ENCODE peak calls at places on chromosome 21, in five cellular contexts. One of them, this sample, is unnamed.

GRCh38 chr21:8991088-8991907 is 1530.1 kb upstream of the TPTE start:
- DNase-seq in GM23338: peak; percentile 76
- DNase-seq in OCI-LY7: no peak
- DNase-seq in hepatocyte: no peak
- DNase-seq in GM23248: no peak
- DNase-seq in this sample: no peak

GRCh38 chr21:41342035-41342434 is 19.8 kb upstream of the MX2 start:
- DNase-seq in GM23248: no peak
- DNase-seq in OCI-LY7: no peak
- DNase-seq in hepatocyte: no peak
- DNase-seq in GM23338: no peak
- DNase-seq in this sample: no peak

GRCh38 chr21:37508341-37508740 is 141.8 kb downstream of the DYRK1A start:
- DNase-seq in OCI-LY7: no peak
- DNase-seq in hepatocyte: no peak
- DNase-seq in GM23338: no peak
- DNase-seq in GM23248: no peak
- DNase-seq in this sample: no peak

GRCh38 chr21:33924079-33924765 is 8.6 kb upstream of the ATP5PO start:
- DNase-seq in GM23338: peak; percentile 97
- DNase-seq in hepatocyte: peak; percentile 94
- DNase-seq in OCI-LY7: peak; percentile 91
- DNase-seq in GM23248: peak; percentile 88
- DNase-seq in this sample: peak; percentile 88

GRCh38 chr21:17726047-17726446 is 93.1 kb downstream of the C21orf91 start:
- DNase-seq in GM23338: peak; percentile 43
- DNase-seq in hepatocyte: no peak
- DNase-seq in GM23248: peak; percentile 6
- DNase-seq in OCI-LY7: peak; percentile 8
- DNase-seq in this sample: no peak

GRCh38 chr21:41187537-41188025 is 19.6 kb downstream of the BACE2 start:
- DNase-seq in GM23248: no peak
- DNase-seq in OCI-LY7: no peak
- DNase-seq in hepatocyte: no peak
- DNase-seq in GM23338: no peak
- DNase-seq in this sample: no peak

GRCh38 chr21:33885158-33885514 is 30.5 kb downstream of the ATP5PO start:
- DNase-seq in GM23248: no peak
- DNase-seq in OCI-LY7: no peak
- DNase-seq in GM23338: no peak
- DNase-seq in hepatocyte: no peak
- DNase-seq in this sample: no peak

GRCh38 chr21:29164330-29164942 is 34.0 kb downstream of the MAP3K7CL start:
- DNase-seq in GM23248: peak; percentile 88
- DNase-seq in GM23338: peak; percentile 71
- DNase-seq in OCI-LY7: peak; percentile 16
- DNase-seq in hepatocyte: peak; percentile 75
- DNase-seq in this sample: peak; percentile 45

GRCh38 chr21:46203203-46203600 is 18.9 kb upstream of the SPATC1L start:
- DNase-seq in GM23248: no peak
- DNase-seq in OCI-LY7: no peak
- DNase-seq in hepatocyte: no peak
- DNase-seq in GM23338: no peak
- DNase-seq in this sample: no peak

GRCh38 chr21:46334351-46335140 is 10.6 kb downstream of the PCNT start:
- DNase-seq in OCI-LY7: no peak
- DNase-seq in GM23338: no peak
- DNase-seq in hepatocyte: no peak
- DNase-seq in GM23248: no peak
- DNase-seq in this sample: no peak

GRCh38 chr21:33937931-33938339 is 22.3 kb upstream of the ATP5PO start:
- DNase-seq in GM23248: no peak
- DNase-seq in hepatocyte: no peak
- DNase-seq in OCI-LY7: no peak
- DNase-seq in GM23338: no peak
- DNase-seq in this sample: no peak

GRCh38 chr21:46455575-46456385 is 2.9 kb upstream of the DIP2A start:
- DNase-seq in GM23248: peak; percentile 84
- DNase-seq in hepatocyte: no peak
- DNase-seq in OCI-LY7: no peak
- DNase-seq in GM23338: no peak
- DNase-seq in this sample: no peak

GRCh38 chr21:41778974-41779600 is 12.2 kb upstream of the RIPK4 start:
- DNase-seq in GM23248: no peak
- DNase-seq in OCI-LY7: no peak
- DNase-seq in GM23338: peak; percentile 83
- DNase-seq in hepatocyte: no peak
- DNase-seq in this sample: no peak

GRCh38 chr21:14739590-14739989 is 193.5 kb upstream of the SAMSN1 start:
- DNase-seq in OCI-LY7: no peak
- DNase-seq in GM23248: no peak
- DNase-seq in hepatocyte: no peak
- DNase-seq in GM23338: no peak
- DNase-seq in this sample: no peak

GRCh38 chr21:34122047-34122446 is 48.7 kb downstream of the MRPS6 start:
- DNase-seq in OCI-LY7: no peak
- DNase-seq in hepatocyte: no peak
- DNase-seq in GM23248: no peak
- DNase-seq in GM23338: no peak
- DNase-seq in this sample: no peak

GRCh38 chr21:26157842-26158241 is 12.7 kb downstream of the APP start:
- DNase-seq in hepatocyte: no peak
- DNase-seq in OCI-LY7: no peak
- DNase-seq in GM23338: no peak
- DNase-seq in GM23248: no peak
- DNase-seq in this sample: no peak

GRCh38 chr21:14918542-14918941 is 146.3 kb downstream of the NRIP1 start:
- DNase-seq in hepatocyte: no peak
- DNase-seq in GM23338: no peak
- DNase-seq in OCI-LY7: no peak
- DNase-seq in GM23248: peak; percentile 37
- DNase-seq in this sample: no peak

GRCh38 chr21:29301703-29302102 is 3.0 kb downstream of the BACH1 start:
- DNase-seq in GM23338: no peak
- DNase-seq in GM23248: peak; percentile 23
- DNase-seq in OCI-LY7: no peak
- DNase-seq in hepatocyte: no peak
- DNase-seq in this sample: no peak

GRCh38 chr21:29238052-29238966 is 60.4 kb upstream of the BACH1 start:
- DNase-seq in GM23248: peak; percentile 50
- DNase-seq in OCI-LY7: no peak
- DNase-seq in hepatocyte: no peak
- DNase-seq in GM23338: no peak
- DNase-seq in this sample: no peak

GRCh38 chr21:29639366-29640232 is 300.2 kb downstream of the GRIK1 start:
- DNase-seq in hepatocyte: no peak
- DNase-seq in OCI-LY7: peak; percentile 11
- DNase-seq in GM23338: no peak
- DNase-seq in GM23248: no peak
- DNase-seq in this sample: no peak

GRCh38 chr21:28974531-28975227 is 18.0 kb downstream of the LTN1 start:
- DNase-seq in GM23338: no peak
- DNase-seq in hepatocyte: no peak
- DNase-seq in OCI-LY7: no peak
- DNase-seq in GM23248: no peak
- DNase-seq in this sample: no peak

GRCh38 chr21:33308586-33309490 is 15.9 kb upstream of the IFNAR1 start:
- DNase-seq in GM23338: no peak
- DNase-seq in GM23248: no peak
- DNase-seq in hepatocyte: no peak
- DNase-seq in OCI-LY7: peak; percentile 100
- DNase-seq in this sample: peak; percentile 99

GRCh38 chr21:20997308-20997632 is 939 bp upstream of the NCAM2 start:
- DNase-seq in GM23248: no peak
- DNase-seq in OCI-LY7: no peak
- DNase-seq in hepatocyte: peak; percentile 11
- DNase-seq in GM23338: peak; percentile 36
- DNase-seq in this sample: no peak

GRCh38 chr21:44751186-44751798 is 39.9 kb upstream of the TSPEAR start:
- DNase-seq in GM23248: no peak
- DNase-seq in OCI-LY7: no peak
- DNase-seq in GM23338: no peak
- DNase-seq in hepatocyte: no peak
- DNase-seq in this sample: no peak

GRCh38 chr21:44755227-44755626 is 43.9 kb upstream of the TSPEAR start:
- DNase-seq in GM23248: no peak
- DNase-seq in hepatocyte: no peak
- DNase-seq in GM23338: no peak
- DNase-seq in OCI-LY7: peak; percentile 13
- DNase-seq in this sample: no peak

GRCh38 chr21:44752701-44753235 is 41.4 kb upstream of the TSPEAR start:
- DNase-seq in hepatocyte: peak; percentile 40
- DNase-seq in GM23338: no peak
- DNase-seq in OCI-LY7: no peak
- DNase-seq in GM23248: peak; percentile 55
- DNase-seq in this sample: no peak

GRCh38 chr21:44751799-44752636 is 40.6 kb upstream of the TSPEAR start:
- DNase-seq in GM23248: no peak
- DNase-seq in OCI-LY7: no peak
- DNase-seq in hepatocyte: no peak
- DNase-seq in GM23338: no peak
- DNase-seq in this sample: no peak

GRCh38 chr21:44753357-44753756 is 42.0 kb upstream of the TSPEAR start:
- DNase-seq in OCI-LY7: no peak
- DNase-seq in GM23248: no peak
- DNase-seq in hepatocyte: no peak
- DNase-seq in GM23338: no peak
- DNase-seq in this sample: no peak
- H3K27ac ChIP-seq in OCI-LY7: no peak overlapping the region
- H3K27ac ChIP-seq in GM23248: no peak overlapping the region
- H3K27ac ChIP-seq in hepatocyte: no peak overlapping the region
- H3K27ac ChIP-seq in GM23338: no peak overlapping the region
- H3K27ac ChIP-seq in this sample: no peak overlapping the region

DNA sequence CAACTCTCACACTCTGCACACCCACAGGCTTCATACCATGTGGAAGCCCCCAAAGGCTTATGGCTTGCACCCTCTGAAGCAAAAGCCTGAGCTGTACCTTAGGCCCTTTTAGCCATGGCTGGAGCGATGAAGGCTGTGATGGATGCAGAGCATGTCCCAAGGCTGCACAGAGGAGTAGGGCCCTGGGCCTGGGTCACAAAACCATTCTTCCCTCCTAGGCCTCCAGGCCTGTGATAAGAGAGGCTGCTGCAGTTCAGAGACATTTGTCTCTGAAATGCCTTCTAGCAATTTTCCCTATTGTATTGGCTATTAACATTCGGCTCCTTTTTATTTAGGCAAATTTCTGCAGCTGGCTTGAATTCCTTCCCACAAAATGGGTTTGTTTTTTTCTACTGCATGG is 1707.7 kb downstream of the MRPL39 start:
- DNase-seq in hepatocyte: no peak
- DNase-seq in GM23248: no peak
- DNase-seq in GM23338: no peak
- DNase-seq in OCI-LY7: no peak
- DNase-seq in this sample: no peak
- TF ChIP-seq EZH2phosphoT487 in hepatocyte: no peak
- TF ChIP-seq EZH2phosphoT487 in GM23248: no peak
- TF ChIP-seq EZH2phosphoT487 in GM23338: no peak
- TF ChIP-seq EZH2phosphoT487 in OCI-LY7: no peak
- TF ChIP-seq EZH2phosphoT487 in this sample: no peak

GRCh38 chr21:36105327-36105842 is 29.5 kb upstream of the CBR3 start:
- DNase-seq in GM23248: no peak
- DNase-seq in OCI-LY7: no peak
- DNase-seq in GM23338: no peak
- DNase-seq in hepatocyte: no peak
- DNase-seq in this sample: no peak
- H3K4me3 ChIP-seq in GM23248: no peak overlapping the region
- H3K4me3 ChIP-seq in OCI-LY7: no peak overlapping the region
- H3K4me3 ChIP-seq in GM23338: peak overlapping the region; percentile 73
- H3K4me3 ChIP-seq in hepatocyte: no peak overlapping the region
- H3K4me3 ChIP-seq in this sample: no peak overlapping the region

DNA sequence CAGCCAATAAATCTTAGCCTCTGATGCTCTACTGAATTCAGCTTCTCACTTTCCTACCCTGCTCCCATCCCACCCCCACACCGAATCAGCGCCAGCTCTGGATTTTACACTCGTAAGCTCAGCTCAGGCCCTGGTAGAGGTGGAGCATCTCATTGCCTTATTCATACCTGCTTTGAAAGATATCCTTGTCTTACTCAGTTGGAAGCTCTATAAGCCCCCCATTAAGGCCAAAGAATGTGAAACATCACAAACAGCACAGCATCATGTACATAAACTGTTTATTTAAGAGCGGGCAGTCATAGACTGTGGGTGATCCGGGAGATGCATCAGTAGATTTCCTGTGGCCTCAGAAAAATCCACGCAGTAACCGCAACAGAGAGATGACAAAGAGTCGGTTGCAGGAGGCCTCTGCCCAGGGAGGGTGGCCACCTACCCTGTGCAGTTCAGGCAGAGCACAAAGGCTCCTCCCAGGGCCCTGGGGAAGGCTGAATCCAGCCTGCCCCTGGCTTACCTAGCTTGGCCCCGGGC is 36.4 kb upstream of the ETS2 start:
- DNase-seq in OCI-LY7: no peak
- DNase-seq in GM23338: no peak
- DNase-seq in hepatocyte: peak; percentile 38
- DNase-seq in GM23248: peak; percentile 71
- DNase-seq in this sample: no peak
- H3K27ac ChIP-seq in OCI-LY7: no peak overlapping the region
- H3K27ac ChIP-seq in GM23338: no peak overlapping the region
- H3K27ac ChIP-seq in hepatocyte: peak overlapping the region; percentile 82
- H3K27ac ChIP-seq in GM23248: peak overlapping the region; percentile 65
- H3K27ac ChIP-seq in this sample: no peak overlapping the region

GRCh38 chr21:27704567-27705166 is 737.8 kb upstream of the ADAMTS5 start:
- DNase-seq in hepatocyte: no peak
- DNase-seq in OCI-LY7: no peak
- DNase-seq in GM23338: no peak
- DNase-seq in GM23248: no peak
- DNase-seq in this sample: no peak

GRCh38 chr21:27700974-27701614 is 734.2 kb upstream of the ADAMTS5 start:
- DNase-seq in OCI-LY7: peak; percentile 31
- DNase-seq in hepatocyte: peak; percentile 90
- DNase-seq in GM23248: peak; percentile 92
- DNase-seq in GM23338: peak; percentile 87
- DNase-seq in this sample: peak; percentile 77

DNA sequence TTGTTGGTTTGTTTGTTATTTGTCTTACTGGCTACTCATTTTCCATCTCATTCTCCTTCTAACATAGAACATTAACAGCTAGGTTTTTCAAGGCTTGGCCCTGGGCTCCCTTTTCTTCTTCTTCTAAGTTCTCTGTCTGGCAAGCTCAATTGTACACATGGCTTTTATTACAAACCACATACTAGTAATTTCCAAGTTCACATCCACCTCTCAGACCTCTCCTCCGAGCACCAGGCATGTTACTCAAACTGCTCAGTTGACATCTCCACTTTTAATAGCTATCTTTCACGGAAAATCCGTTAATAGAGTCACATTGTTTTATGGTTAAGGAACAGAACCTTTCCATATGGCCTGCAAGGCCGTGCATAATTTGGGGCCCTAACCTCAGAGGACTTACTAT is 736.9 kb upstream of the ADAMTS5 start:
- DNase-seq in OCI-LY7: no peak
- DNase-seq in hepatocyte: no peak
- DNase-seq in GM23248: peak; percentile 44
- DNase-seq in GM23338: no peak
- DNase-seq in this sample: no peak
- TF ChIP-seq EZH2phosphoT487 in OCI-LY7: no peak
- TF ChIP-seq EZH2phosphoT487 in hepatocyte: no peak
- TF ChIP-seq EZH2phosphoT487 in GM23248: no peak
- TF ChIP-seq EZH2phosphoT487 in GM23338: no peak
- TF ChIP-seq EZH2phosphoT487 in this sample: no peak

GRCh38 chr21:43016728-43017127 is 42.4 kb downstream of the PKNOX1 start:
- DNase-seq in GM23338: no peak
- DNase-seq in GM23248: no peak
- DNase-seq in OCI-LY7: no peak
- DNase-seq in hepatocyte: no peak
- DNase-seq in this sample: no peak
- H3K4me3 ChIP-seq in GM23338: no peak overlapping the region
- H3K4me3 ChIP-seq in GM23248: no peak overlapping the region
- H3K4me3 ChIP-seq in OCI-LY7: no peak overlapping the region
- H3K4me3 ChIP-seq in hepatocyte: no peak overlapping the region
- H3K4me3 ChIP-seq in this sample: no peak overlapping the region

This sample was measured in MM.1S.